ENCODE peak calls at places on chromosomes 3 and 15, in four cellular contexts. Q is WTC11, X is HepG2, O is K562. J is an unnamed sample.

GRCh38 chr3:31105011-31105410 is 210.6 kb upstream of the GADL1 start:
- DNase-seq in O (no peak), X (no peak), Q (no peak), J (no peak)

GRCh38 chr3:39038165-39038564 is 13.6 kb downstream of the SCN11A start:
- DNase-seq in Q (no peak), O (no peak), X (no peak), J (no peak)

GRCh38 chr3:111080357-111080937 is 8.8 kb downstream of the NECTIN3 start:
- DNase-seq in Q (no peak), O (no peak), X (peak), J (peak)

GRCh38 chr3:181017690-181018089 is 28.2 kb upstream of the DNAJC19 start:
- DNase-seq in O (no peak), X (no peak), Q (no peak), J (no peak)

GRCh38 chr15:73940061-73940981 is 14.1 kb downstream of the LOXL1 start:
- DNase-seq in O (no peak), X (no peak), Q (no peak), J (no peak)

GRCh38 chr3:42652611-42653302 is 740 bp upstream of the ZBTB47 start:
- DNase-seq in O (peak), Q (no peak), X (peak), J (peak)

GRCh38 chr3:29346828-29347227 is 66.0 kb downstream of the RBMS3 start:
- DNase-seq in Q (no peak), O (no peak), X (no peak), J (no peak)

GRCh38 chr3:125140011-125140813 is 72.3 kb downstream of the SLC12A8 start:
- DNase-seq in Q (no peak), X (no peak), O (no peak), J (no peak)

GRCh38 chr15:57259511-57260143 is 116.7 kb upstream of the CGNL1 start:
- DNase-seq in Q (peak), O (no peak), X (no peak), J (no peak)

GRCh38 chr15:70246623-70247200 is 149.0 kb upstream of the TLE3 start:
- DNase-seq in O (no peak), Q (no peak), X (no peak), J (no peak)

GRCh38 chr3:189739396-189739795 is 108.2 kb downstream of the TP63 start:
- DNase-seq in O (no peak), X (no peak), Q (no peak), J (no peak)

GRCh38 chr15:41607033-41607432 is 48.0 kb downstream of the TYRO3 start:
- DNase-seq in X (no peak), O (no peak), Q (no peak), J (no peak)

GRCh38 chr15:44261007-44261706 is 27.4 kb upstream of the GOLM2 start:
- DNase-seq in Q (peak), X (peak), O (no peak), J (no peak)

GRCh38 chr3:179819379-179819778 is 166.5 kb downstream of the USP13 start:
- DNase-seq in O (no peak), X (no peak), Q (no peak), J (no peak)

GRCh38 chr3:60803812-60804211 is 447.4 kb downstream of the FHIT start:
- DNase-seq in Q (no peak), X (no peak), O (no peak), J (no peak)
- TF ChIP-seq NR3C1 in Q (no peak), X (no peak), O (no peak), J (no peak)

GRCh38 chr3:97871788-97872187 is 50.0 kb downstream of the CRYBG3 start:
- DNase-seq in Q (no peak), X (no peak), O (no peak), J (no peak)

GRCh38 chr3:97871206-97871605 is 49.4 kb downstream of the CRYBG3 start:
- DNase-seq in Q (no peak), O (no peak), X (no peak), J (no peak)

GRCh38 chr3:97872209-97873042 is 50.6 kb downstream of the CRYBG3 start:
- DNase-seq in Q (no peak), O (no peak), X (no peak), J (no peak)
- TF ChIP-seq NR3C1 in Q (no peak), O (no peak), X (no peak), J (no peak)

DNA sequence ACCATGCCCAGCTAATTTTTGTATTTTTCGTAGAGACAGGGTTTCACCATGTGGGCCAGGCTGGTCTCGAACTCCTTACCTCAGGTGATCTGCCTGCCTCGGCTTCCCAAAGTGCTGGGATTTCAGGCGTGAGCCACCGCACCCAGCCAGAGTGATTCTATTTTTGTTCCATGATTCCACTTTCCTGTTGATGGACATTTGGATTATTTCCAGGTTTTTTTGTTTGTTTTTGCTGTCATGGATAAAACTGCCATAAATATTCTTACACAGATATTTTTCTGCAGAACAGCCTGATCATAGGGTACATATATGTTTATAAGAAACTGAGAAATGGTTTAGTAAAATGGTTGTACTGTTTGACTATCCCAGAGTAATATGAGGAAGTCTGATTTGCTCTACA is 42.8 kb downstream of the MAP6D1 start:
- DNase-seq in X (no peak), Q (no peak), O (no peak), J (no peak)
- TF ChIP-seq NR3C1 in X (no peak), Q (no peak), O (no peak), J (no peak)

GRCh38 chr15:78928616-78929093 is 16.2 kb downstream of the CTSH start:
- DNase-seq in Q (no peak), X (no peak), O (no peak), J (no peak)

GRCh38 chr15:78932216-78932808 is 12.5 kb downstream of the CTSH start:
- DNase-seq in X (no peak), Q (no peak), O (no peak), J (no peak)

GRCh38 chr15:78931439-78931981 is 13.3 kb downstream of the CTSH start:
- DNase-seq in Q (no peak), O (no peak), X (no peak), J (no peak)

GRCh38 chr15:78929536-78930264 is 15.1 kb downstream of the CTSH start:
- DNase-seq in O (no peak), X (no peak), Q (no peak), J (no peak)

GRCh38 chr15:78930577-78931388 is 14.1 kb downstream of the CTSH start:
- DNase-seq in X (no peak), Q (no peak), O (no peak), J (peak)
- TF ChIP-seq NR3C1 in X (no peak), Q (no peak), O (no peak), J (no peak)

DNA sequence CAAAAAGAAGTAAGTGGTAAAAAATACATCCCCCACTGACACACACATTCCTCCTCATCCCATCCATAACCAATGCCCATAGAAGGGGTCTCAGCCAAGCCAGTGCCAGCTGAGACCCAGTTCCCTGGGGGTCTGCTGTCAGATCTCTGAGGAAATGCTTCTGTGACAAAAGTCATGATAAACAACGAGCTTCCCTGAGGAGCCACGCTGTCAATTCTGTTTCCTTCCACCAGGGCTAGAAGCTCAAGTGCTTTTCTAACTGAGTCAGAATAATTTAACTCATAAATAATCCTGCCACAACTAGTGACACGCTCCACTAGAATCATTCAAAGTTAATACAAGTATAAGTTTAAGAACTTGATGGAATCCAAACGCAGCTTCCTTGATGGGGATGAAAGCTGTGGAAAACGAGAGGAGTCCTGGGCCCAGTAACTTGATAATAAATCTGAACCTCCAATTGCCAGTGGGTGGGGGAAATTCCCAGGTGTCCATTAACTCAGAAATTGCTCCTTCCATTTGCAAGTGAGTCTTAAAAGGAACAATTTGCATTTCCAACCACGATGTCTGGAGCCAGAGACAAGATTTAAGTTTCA is 348.7 kb upstream of the LMCD1 start:
- DNase-seq in O (no peak), Q (no peak), X (no peak), J (no peak)
- TF ChIP-seq NR3C1 in O (no peak), Q (no peak), X (no peak), J (no peak)

GRCh38 chr15:37516628-37517027 is 416.3 kb upstream of the MEIS2 start:
- DNase-seq in X (no peak), Q (no peak), O (no peak), J (no peak)

GRCh38 chr15:37520026-37520425 is 414.4 kb upstream of the TMCO5A start:
- DNase-seq in O (no peak), X (no peak), Q (no peak), J (no peak)

GRCh38 chr15:37517506-37517905 is 416.9 kb upstream of the TMCO5A start:
- DNase-seq in O (no peak), X (no peak), Q (no peak), J (no peak)

GRCh38 chr15:37517106-37517505 is 416.8 kb upstream of the MEIS2 start:
- DNase-seq in O (no peak), X (no peak), Q (no peak), J (no peak)

GRCh38 chr15:37518436-37518835 is 416.0 kb upstream of the TMCO5A start:
- DNase-seq in X (no peak), Q (no peak), O (no peak), J (no peak)
- TF ChIP-seq NR3C1 in X (no peak), Q (no peak), O (no peak), J (no peak)

DNA sequence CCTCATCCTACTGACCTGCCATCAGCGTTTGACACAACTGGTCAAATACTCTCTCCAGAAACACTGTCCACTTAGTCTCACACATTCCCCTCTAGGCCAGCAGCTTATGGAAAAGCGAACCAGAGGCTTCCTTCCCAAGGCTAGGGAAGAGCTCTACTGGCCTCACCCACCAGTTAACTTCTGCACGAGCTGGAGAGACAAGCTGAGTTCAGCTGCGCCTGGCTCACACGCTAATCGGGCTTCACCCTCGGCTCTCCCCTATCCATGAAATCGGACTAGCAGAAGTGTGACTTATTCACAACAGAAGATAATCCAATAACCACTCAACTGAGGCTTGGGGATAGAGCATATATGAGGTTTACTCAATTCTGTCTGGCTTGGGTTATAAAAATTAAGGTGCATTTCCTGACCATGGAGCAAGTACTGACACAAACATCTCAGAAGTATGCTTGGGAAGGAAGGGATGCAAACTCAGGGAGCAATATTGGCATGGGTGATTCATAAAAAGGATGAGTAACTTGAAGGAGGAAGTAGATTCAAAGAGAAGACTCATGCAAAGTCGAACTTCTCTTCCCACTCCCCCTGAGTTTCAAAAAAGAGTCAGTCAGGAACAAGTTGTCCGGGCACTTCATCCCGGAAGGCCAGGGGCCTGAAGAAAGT is 73.1 kb downstream of the XXYLT1 start:
- DNase-seq in X (no peak), O (no peak), Q (no peak), J (peak)
- TF ChIP-seq NR3C1 in X (no peak), O (no peak), Q (no peak), J (no peak)

DNA sequence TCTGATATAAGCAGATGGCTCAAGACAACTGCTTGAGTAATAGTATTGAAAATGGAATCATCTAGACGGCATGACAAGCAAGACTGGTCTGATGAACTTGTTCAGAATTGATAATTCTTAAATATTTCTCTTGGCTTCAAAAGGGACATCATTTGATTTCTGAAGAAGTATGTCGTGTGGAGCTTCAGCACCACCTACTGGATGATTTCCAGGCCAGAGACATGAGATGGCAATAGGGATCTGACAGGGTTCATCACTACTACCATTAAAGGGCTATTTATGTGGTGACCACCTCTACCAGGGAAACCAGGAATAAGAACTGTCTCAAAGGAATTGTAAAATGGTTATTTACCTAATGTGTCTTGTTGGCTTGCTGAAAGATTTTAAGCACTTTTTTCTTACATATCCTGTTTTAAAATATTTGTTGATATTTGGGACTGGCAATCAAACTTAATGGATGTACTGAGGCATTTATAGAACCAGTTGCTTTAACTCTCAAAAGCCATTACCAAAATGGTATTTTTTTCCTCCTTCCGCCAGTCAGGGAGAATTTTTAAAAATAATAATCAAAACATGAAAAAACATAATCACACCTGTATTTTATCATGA is 99.5 kb upstream of the FAM98B start:
- DNase-seq in Q (peak), O (peak), X (peak), J (peak)
- TF ChIP-seq NR3C1 in Q (no peak), O (no peak), X (no peak), J (no peak)

GRCh38 chr3:64936570-64936969 is 248.8 kb upstream of the ADAMTS9 start:
- DNase-seq in X (no peak), O (no peak), Q (no peak), J (no peak)

GRCh38 chr3:64930891-64931290 is 243.1 kb upstream of the ADAMTS9 start:
- DNase-seq in O (no peak), Q (no peak), X (no peak), J (no peak)

GRCh38 chr3:64932016-64932518 is 244.3 kb upstream of the ADAMTS9 start:
- DNase-seq in X (no peak), Q (no peak), O (no peak), J (no peak)

GRCh38 chr3:64935995-64936394 is 248.2 kb upstream of the ADAMTS9 start:
- DNase-seq in Q (no peak), X (no peak), O (no peak), J (no peak)

DNA sequence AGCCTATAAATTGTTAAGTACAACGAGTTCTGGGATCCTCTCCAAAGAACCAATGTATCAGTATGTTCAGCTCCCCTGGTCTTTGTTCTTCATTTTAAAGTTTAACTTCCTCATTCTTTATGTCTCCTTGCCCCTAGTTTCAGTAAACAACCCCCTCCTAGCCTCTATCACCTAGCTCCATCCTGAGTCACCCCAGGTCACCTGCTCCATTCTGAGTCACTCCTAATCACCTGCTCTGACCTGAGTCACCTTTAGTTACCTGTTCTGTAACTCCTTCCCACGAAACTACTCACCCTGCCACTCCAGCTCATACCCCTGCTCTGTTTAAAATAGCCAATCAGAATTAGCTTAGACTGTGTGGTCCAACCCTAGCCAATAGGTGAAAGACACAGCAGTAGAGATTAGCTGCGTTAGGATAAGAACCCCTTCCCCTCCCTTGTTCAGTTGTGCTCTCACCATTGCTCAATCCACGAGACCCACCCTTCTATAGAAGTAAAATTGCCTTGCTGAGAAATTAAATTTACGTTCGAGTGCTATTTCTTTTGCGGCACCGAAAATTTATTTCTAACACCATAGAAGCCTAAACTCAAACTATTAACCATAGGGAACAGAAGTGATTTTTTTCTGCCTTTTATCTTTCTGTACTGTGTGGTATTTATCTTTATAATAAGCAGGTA is 245.0 kb upstream of the ADAMTS9 start:
- DNase-seq in X (no peak), Q (no peak), O (no peak), J (no peak)
- TF ChIP-seq NR3C1 in X (no peak), Q (no peak), O (no peak), J (no peak)

GRCh38 chr3:133451309-133451708 is 51.5 kb downstream of the BFSP2 start:
- DNase-seq in Q (no peak), O (no peak), X (no peak), J (no peak)

GRCh38 chr3:133447751-133448477 is 48.1 kb downstream of the BFSP2 start:
- DNase-seq in O (no peak), Q (no peak), X (no peak), J (no peak)

GRCh38 chr3:133452603-133453313 is 52.9 kb downstream of the BFSP2 start:
- DNase-seq in O (no peak), X (peak), Q (no peak), J (peak)

GRCh38 chr3:133445111-133445510 is 45.3 kb downstream of the BFSP2 start:
- DNase-seq in O (no peak), X (no peak), Q (no peak), J (no peak)

DNA sequence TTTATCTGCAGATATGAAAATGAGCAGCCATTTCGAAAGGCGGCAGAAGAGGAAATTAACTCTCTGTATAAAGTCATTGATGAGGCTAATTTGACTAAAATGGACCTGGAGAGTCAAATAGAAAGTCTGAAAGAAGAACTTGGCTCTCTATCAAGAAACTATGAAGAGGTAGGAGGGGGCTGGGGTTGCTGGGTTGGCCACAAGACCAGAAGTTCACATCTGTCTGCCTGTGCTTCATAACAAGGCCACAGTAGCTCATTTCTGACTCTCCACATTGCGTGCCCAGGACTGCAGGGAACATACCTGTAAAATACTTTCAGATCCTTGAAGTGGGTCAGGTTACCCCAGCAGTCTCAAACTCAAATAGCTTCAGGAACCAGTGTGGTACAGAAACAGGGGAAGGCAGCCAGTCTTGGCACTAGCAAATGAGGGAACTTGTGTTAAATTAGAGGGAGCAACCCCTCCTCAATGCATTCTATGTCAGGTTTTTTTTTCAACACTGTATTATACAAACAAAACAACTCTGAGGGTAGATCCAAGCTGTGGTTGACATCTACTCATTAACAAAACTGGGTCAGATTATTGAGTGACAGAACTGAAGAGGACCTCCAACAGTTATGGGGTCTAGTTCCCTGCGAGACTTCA is 48.7 kb downstream of the BFSP2 start:
- DNase-seq in O (no peak), Q (no peak), X (no peak), J (no peak)
- TF ChIP-seq NR3C1 in O (no peak), Q (no peak), X (no peak), J (no peak)